ENCODE peak calls at places on chromosomes 12 and 14, in four cellular contexts. E is suprapubic skin, B is stomach, L is GM12878. W is an unnamed sample.

GRCh38 chr12:65755596-65755978 is 68.7 kb upstream of the HMGA2 start:
- DNase-seq in E (no peak), B (no peak), L (no peak), W (no peak)

GRCh38 chr12:112714166-112714565 is 77.4 kb upstream of the RPH3A start:
- DNase-seq in E (no peak), B (no peak), L (no peak), W (no peak)

GRCh38 chr14:72665259-72665658 is 228.6 kb downstream of the DPF3 start:
- DNase-seq in E (no peak), B (no peak), L (no peak), W (no peak)

GRCh38 chr12:56014205-56014604 is 6.6 kb upstream of the IKZF4 start:
- DNase-seq in E (no peak), B (no peak), L (no peak), W (no peak)

GRCh38 chr14:19941668-19942067 is 11.0 kb downstream of the OR4K1 start:
- DNase-seq in E (no peak), B (no peak), L (no peak), W (no peak)

GRCh38 chr14:58708004-58708403 is 70.2 kb downstream of the DACT1 start:
- DNase-seq in E (no peak), B (no peak), L (no peak), W (no peak)

GRCh38 chr14:45083979-45084722 is at the start of gene PRPF39:
- DNase-seq in E (peak), B (peak), L (peak), W (peak)

GRCh38 chr12:116346751-116347150 is 69.3 kb upstream of the MED13L start:
- DNase-seq in E (peak), B (no peak), L (no peak), W (no peak)

GRCh38 chr12:101745481-101745880 is 6.2 kb upstream of the SYCP3 start:
- DNase-seq in E (no peak), B (no peak), L (no peak), W (no peak)

GRCh38 chr12:2960432-2960956 is 1.3 kb downstream of the TEAD4 start:
- DNase-seq in E (no peak), B (no peak), L (no peak), W (no peak)

GRCh38 chr12:119115296-119115905 is 63.3 kb upstream of the HSPB8 start:
- DNase-seq in E (no peak), B (no peak), L (no peak), W (no peak)

GRCh38 chr12:59093090-59093489 is 172.8 kb upstream of the LRIG3 start:
- DNase-seq in E (no peak), B (no peak), L (no peak), W (no peak)

GRCh38 chr14:105418269-105419054 is 1.2 kb upstream of the MTA1 start:
- DNase-seq in E (no peak), B (no peak), L (no peak), W (no peak)

GRCh38 chr14:36647827-36648753 is 13.6 kb upstream of the PAX9 start:
- DNase-seq in E (no peak), B (no peak), L (no peak), W (peak)

GRCh38 chr12:54561164-54561563 is 11.8 kb downstream of the PDE1B start:
- DNase-seq in E (no peak), B (no peak), L (no peak), W (no peak)

GRCh38 chr14:54364555-54365415 is 32.0 kb upstream of the CDKN3 start:
- DNase-seq in E (no peak), B (no peak), L (no peak), W (no peak)

GRCh38 chr12:38875571-38876228 is 29.7 kb downstream of the CPNE8 start:
- DNase-seq in E (no peak), B (no peak), L (no peak), W (no peak)

GRCh38 chr14:96267336-96267735 is 11.3 kb downstream of the BDKRB1 start:
- DNase-seq in E (no peak), B (no peak), L (no peak), W (no peak)

GRCh38 chr12:28963554-28963953 is 185.5 kb upstream of the FAR2 start:
- DNase-seq in E (no peak), B (no peak), L (no peak), W (no peak)

GRCh38 chr14:53955671-53956426 is 776 bp downstream of the BMP4 start:
- DNase-seq in E (peak), B (peak), L (no peak), W (no peak)

GRCh38 chr12:76029982-76030377 is 1.6 kb downstream of the PHLDA1 start:
- DNase-seq in E (no peak), B (no peak), L (no peak), W (no peak)

GRCh38 chr14:38207830-38208815 is at the start of gene SSTR1:
- DNase-seq in E (no peak), B (peak), L (no peak), W (no peak)

GRCh38 chr12:54824402-54824801 is 29.9 kb upstream of the MUCL1 start:
- DNase-seq in E (no peak), B (no peak), L (no peak), W (no peak)

GRCh38 chr12:2616763-2617162 is 178.0 kb upstream of the FKBP4 start:
- DNase-seq in E (no peak), B (no peak), L (no peak), W (no peak)

GRCh38 chr14:67879026-67879425 is 59.4 kb downstream of the RAD51B start:
- DNase-seq in E (no peak), B (no peak), L (no peak), W (no peak)

DNA sequence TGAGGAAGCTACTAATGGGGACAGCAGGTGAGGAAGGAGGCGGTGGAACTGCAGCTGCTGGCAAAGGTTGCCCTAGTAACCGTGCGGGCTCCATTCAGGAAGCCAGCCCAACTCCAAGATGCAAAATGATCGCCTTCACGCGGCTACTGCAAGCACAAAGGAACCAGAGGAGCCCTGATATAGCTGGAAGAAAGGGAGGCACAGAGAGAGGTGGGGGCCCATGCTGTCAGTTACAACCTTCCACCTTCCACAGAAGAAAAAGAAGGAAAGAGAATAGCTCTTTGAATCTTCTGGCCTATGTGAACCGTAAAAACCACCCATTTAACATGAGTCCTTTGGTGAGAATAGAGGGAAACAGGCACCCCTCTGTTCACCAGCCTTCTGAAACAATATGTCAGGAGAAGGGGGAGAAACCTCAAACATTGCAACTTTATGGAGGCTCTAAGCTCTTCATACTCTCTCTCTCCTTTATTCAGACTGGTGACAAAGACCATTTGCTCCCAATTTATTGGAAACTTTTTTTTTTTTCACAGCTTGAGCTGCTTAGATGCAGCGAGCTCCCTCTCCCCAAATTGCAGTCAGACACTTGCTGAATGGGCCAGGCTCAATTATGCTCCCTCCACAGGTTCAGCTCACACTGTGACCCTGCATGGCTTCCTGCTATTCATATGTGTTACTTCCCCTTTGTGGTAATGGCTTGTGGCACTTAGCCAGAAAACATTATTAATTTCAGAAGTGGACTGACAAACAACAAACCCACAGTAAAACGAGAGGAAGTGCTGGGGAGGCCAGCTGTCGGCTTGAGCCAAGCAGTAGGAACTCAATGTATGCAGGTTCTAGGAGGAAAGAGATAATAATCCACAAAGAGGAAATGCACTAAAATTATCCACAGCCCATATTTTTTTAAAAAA is 6.2 kb downstream of the DUSP6 start:
- DNase-seq in E (no peak), B (peak), L (peak), W (no peak)
- TF ChIP-seq EP300 in E (no peak), B (no peak), L (peak), W (no peak)

GRCh38 chr14:33794791-33795300 is 156.0 kb downstream of the EGLN3 start:
- DNase-seq in E (no peak), B (no peak), L (no peak), W (no peak)
- TF ChIP-seq POLR2AphosphoS5 in E (no peak), B (no peak), L (no peak), W (no peak)

GRCh38 chr14:75566752-75567151 is 11.7 kb upstream of the FLVCR2 start:
- DNase-seq in E (no peak), B (no peak), L (no peak), W (no peak)

GRCh38 chr14:75562494-75562893 is 15.9 kb upstream of the FLVCR2 start:
- DNase-seq in E (no peak), B (no peak), L (no peak), W (no peak)

GRCh38 chr14:75566321-75566720 is 12.1 kb upstream of the FLVCR2 start:
- DNase-seq in E (no peak), B (no peak), L (no peak), W (no peak)

GRCh38 chr14:75562048-75562447 is 16.4 kb upstream of the FLVCR2 start:
- DNase-seq in E (no peak), B (no peak), L (no peak), W (no peak)

DNA sequence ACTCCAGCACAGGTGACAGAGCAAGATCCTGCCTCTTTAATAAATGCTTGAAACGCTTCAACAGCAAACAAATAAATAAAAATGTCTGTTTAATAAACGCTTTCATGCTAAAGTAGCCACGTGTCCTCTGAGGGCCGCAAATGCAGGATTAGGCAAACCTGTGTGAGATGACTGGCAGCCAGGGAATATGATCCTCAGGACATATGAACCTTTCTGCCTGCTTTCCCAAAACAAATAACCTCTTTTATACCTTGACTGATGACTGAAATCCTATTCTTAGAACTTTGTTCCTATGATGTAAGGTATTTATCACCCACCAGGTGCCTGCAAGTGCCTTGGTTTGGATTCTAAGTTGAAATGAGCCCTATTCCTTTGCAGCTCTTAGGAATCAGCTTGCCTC is 14.5 kb upstream of the FLVCR2 start:
- DNase-seq in E (no peak), B (no peak), L (no peak), W (no peak)
- H3K27ac ChIP-seq in E (no peak), B (no peak), L (no peak), W (no peak)

DNA sequence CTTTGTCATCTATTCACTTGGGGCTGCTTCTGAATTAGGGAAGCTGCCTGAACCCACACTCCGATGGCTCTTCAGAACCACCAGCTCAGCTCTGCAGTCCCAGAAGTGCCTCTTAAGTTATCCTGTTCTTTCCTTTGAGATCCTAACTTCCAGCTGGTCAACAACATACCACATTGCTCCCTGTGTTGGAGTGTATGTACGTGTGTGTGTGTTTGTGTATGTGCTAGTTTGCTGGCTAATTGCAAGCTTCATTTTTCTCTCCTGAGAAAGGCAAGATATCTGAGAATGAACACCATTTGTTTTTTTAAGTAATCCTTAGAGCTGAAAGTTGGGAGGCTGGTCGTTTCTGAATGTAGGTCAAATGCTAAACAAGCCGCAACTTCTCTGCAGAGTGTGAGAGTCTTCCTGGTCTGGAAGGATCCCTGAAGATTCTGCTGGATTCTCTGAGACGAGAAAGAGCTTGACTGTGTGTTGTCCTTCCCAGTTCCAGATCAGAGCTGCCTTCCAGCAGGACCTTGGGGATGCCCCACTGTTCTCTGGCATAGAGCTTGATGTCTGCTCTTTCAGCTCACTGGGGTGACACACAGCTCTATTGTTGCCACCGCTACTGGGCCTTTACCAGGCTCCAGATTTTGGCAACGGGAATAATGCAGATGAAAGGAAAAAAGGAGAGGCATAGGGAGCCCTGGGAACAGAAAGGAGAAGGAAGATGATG is 829 bp downstream of the GSG1 start:
- DNase-seq in E (no peak), B (no peak), L (no peak), W (peak)
- TF ChIP-seq EP300 in E (no peak), B (no peak), L (no peak), W (no peak)

GRCh38 chr14:50532502-50533313 is at the start of gene MAP4K5:
- DNase-seq in E (peak), B (peak), L (peak), W (peak)
- TF ChIP-seq POLR2AphosphoS5 in E (peak), B (peak), L (no peak), W (peak)

GRCh38 chr12:85733984-85734383 is 102.2 kb downstream of the RASSF9 start:
- DNase-seq in E (no peak), B (no peak), L (no peak), W (no peak)
- H3K27ac ChIP-seq in E (no peak), B (no peak), L (no peak), W (no peak)

GRCh38 chr12:1058423-1058822 is 67.4 kb downstream of the ERC1 start:
- DNase-seq in E (no peak), B (no peak), L (no peak), W (no peak)

GRCh38 chr12:1053690-1054089 is 62.7 kb downstream of the ERC1 start:
- DNase-seq in E (no peak), B (no peak), L (no peak), W (no peak)

GRCh38 chr12:1056390-1056789 is 65.4 kb downstream of the ERC1 start:
- DNase-seq in E (no peak), B (no peak), L (no peak), W (no peak)

GRCh38 chr12:1050059-1050707 is 59.2 kb downstream of the ERC1 start:
- DNase-seq in E (no peak), B (no peak), L (no peak), W (no peak)

GRCh38 chr12:1054103-1054838 is 63.2 kb downstream of the ERC1 start:
- DNase-seq in E (no peak), B (no peak), L (no peak), W (no peak)
- TF ChIP-seq EP300 in E (no peak), B (no peak), L (no peak), W (no peak)

DNA sequence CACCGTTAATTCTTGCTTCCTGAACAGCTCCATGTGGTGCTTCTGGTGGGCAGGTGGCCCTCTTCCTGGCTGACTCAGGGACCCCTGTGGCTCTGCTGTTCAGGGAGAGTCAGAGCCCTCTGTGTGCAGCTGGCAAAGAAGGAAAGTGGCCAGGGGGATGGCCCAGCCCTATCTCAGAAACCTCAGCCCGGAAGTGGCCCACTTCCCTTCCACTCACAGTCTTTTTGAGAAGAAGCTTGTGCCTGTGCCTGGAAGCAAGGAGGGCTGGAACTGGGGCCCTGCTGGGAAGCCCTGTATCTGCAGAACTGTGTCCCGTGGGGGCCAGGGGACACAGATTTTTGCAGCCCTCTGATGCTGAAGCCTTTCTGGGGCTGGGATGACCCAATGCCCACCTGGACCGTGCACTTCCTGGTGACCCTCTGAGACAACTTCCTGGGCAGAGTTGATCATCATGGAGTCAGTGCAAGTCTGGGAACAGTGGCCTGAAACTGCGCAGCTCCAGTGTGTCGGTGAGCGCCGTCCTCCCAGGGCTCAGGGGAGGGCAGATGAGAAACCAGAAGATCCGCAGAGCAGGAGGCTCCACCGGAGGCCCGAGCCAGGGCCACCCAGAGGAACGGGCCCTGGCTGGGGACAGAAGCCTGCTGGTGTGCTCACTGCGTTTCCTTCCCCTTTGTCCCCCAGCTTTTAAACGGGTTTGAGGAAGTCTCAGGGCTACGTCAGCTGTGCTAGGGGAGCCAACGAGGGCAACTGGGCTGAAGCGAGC is 217.3 kb upstream of the RTL1 start:
- DNase-seq in E (peak), B (peak), L (no peak), W (peak)
- TF ChIP-seq POLR2AphosphoS5 in E (no peak), B (peak), L (no peak), W (no peak)

GRCh38 chr12:51820721-51821422 is 27.6 kb downstream of the FIGNL2 start:
- DNase-seq in E (no peak), B (peak), L (no peak), W (no peak)

GRCh38 chr12:51817027-51817953 is 31.2 kb downstream of the FIGNL2 start:
- DNase-seq in E (no peak), B (no peak), L (no peak), W (no peak)

GRCh38 chr12:51819851-51820720 is 28.4 kb downstream of the FIGNL2 start:
- DNase-seq in E (no peak), B (peak), L (no peak), W (no peak)

GRCh38 chr12:51818086-51818485 is 30.4 kb downstream of the FIGNL2 start:
- DNase-seq in E (no peak), B (no peak), L (no peak), W (no peak)

DNA sequence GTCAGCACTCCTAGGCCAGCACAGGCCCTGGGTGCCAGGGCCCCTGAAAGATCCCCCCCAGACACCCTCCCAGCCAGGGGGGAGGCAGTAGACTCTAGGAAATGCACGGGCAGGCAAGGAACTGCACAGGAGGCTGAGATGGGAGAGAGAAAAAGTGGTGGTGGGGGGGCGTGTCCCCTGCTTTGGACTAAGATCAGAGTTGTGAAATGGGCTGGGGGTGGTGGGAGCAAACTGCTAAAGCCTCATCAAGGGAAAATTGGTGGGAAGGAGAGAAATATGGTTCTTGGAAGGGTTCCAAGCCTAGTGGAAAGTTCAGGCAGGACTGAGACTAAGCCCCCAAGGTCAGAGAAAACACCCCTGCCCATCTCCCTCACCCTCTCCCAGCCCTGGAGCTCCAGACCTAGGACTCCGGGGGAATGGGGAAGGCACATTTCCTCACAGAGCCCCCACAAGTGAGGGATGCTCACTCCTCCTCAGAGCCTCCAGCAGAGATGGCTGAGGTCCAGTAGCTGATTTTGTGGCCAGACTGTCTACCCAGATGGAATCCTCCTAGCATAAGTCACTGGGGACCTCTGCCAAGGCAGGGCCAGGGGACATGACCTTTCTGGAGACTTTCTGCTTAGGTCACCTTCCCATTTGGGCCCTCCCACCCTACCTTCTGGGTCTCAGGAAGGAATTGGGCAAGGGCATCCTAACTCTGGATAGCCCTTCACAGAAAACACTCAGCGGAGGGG is 29.8 kb downstream of the FIGNL2 start:
- DNase-seq in E (no peak), B (no peak), L (no peak), W (no peak)
- H3K27ac ChIP-seq in E (no peak), B (no peak), L (no peak), W (no peak)

GRCh38 chr12:81758421-81759214 is 532 bp downstream of the PPFIA2 start:
- DNase-seq in E (no peak), B (no peak), L (no peak), W (no peak)
- TF ChIP-seq EP300 in E (no peak), B (no peak), L (no peak), W (no peak)

W was measured in esophagus muscularis mucosa.